ENCODE peak calls at places on chromosomes 12 and 14, in ten cellular contexts. H is activated CD4-positive, alpha-beta T cell treated with anti-CD3 and anti-CD28 coated beads, Interleukin-2, amount 50 U/mL, for 1 hour; L is astrocyte of the cerebellum; J is GM10248; G is ACHN; Z is heart left ventricle; Y is fibroblast of pulmonary artery; R is KBM-7; X is dermis blood vessel endothelial cell; K is amniotic epithelial cell. O is an unnamed sample.

GRCh38 chr12:48691826-48692473 is 9.9 kb upstream of the KANSL2 start:
- DNase-seq in H (no peak), L (no peak), J (no peak), G (no peak), Z (no peak), Y (no peak), R (no peak), X (no peak), K (no peak), O (no peak)

GRCh38 chr12:74776378-74776777 is 238.7 kb downstream of the ATXN7L3B start:
- DNase-seq in H (no peak), L (no peak), J (no peak), G (no peak), Z (no peak), Y (no peak), R (no peak), X (no peak), K (no peak), O (no peak)

GRCh38 chr14:104388631-104389325 is 190.8 kb upstream of the C14orf180 start:
- DNase-seq in H (no peak), L (no peak), J (no peak), G (no peak), Z (no peak), Y (no peak), R (no peak), X (no peak), K (no peak), O (peak; percentile 3)

GRCh38 chr14:56933446-56933845 is 123.2 kb upstream of the OTX2 start:
- DNase-seq in H (no peak), L (no peak), J (no peak), G (no peak), Z (no peak), Y (no peak), R (no peak), X (no peak), K (no peak), O (no peak)

GRCh38 chr14:67553547-67553946 is 20.5 kb downstream of the PLEKHH1 start:
- DNase-seq in H (no peak), L (no peak), J (no peak), G (no peak), Z (no peak), Y (no peak), R (no peak), X (no peak), K (no peak), O (no peak)

GRCh38 chr12:1206118-1206734 is 215.2 kb downstream of the ERC1 start:
- DNase-seq in H (no peak), L (no peak), J (no peak), G (no peak), Z (no peak), Y (no peak), R (no peak), X (no peak), K (no peak), O (no peak)

GRCh38 chr12:56916296-56916995 is 17.8 kb downstream of the SDR9C7 start:
- DNase-seq in H (no peak), L (no peak), J (no peak), G (no peak), Z (no peak), Y (no peak), R (no peak), X (no peak), K (no peak), O (no peak)

GRCh38 chr14:23067847-23068791 is 10.8 kb upstream of the CDH24 start:
- DNase-seq in H (no peak), L (no peak), J (no peak), G (no peak), Z (no peak), Y (no peak), R (no peak), X (no peak), K (no peak), O (no peak)

GRCh38 chr12:76878045-76878898 is 547 bp downstream of the CSRP2 start:
- DNase-seq in H (peak; percentile 2), L (no peak), J (peak; percentile 41), G (peak; percentile 72), Z (peak; percentile 33), Y (peak; percentile 18), R (no peak), X (peak; percentile 33), K (no peak), O (peak; percentile 20)

GRCh38 chr12:22662356-22662755 is 37.4 kb downstream of the ETNK1 start:
- DNase-seq in H (no peak), L (no peak), J (no peak), G (no peak), Z (no peak), Y (no peak), R (no peak), X (no peak), K (no peak), O (no peak)

GRCh38 chr12:53186745-53187144 is 6.0 kb upstream of the CSAD start:
- DNase-seq in H (no peak), L (no peak), J (no peak), G (no peak), Z (no peak), Y (no peak), R (no peak), X (no peak), K (no peak), O (no peak)

GRCh38 chr12:106000376-106001104 is 138.2 kb downstream of the NUAK1 start:
- DNase-seq in H (no peak), L (no peak), J (no peak), G (no peak), Z (no peak), Y (no peak), R (no peak), X (no peak), K (peak; percentile 68), O (no peak)

GRCh38 chr12:126727218-126727601 is 1539.8 kb upstream of the TMEM132C start:
- DNase-seq in H (no peak), L (no peak), J (no peak), G (no peak), Z (no peak), Y (no peak), R (no peak), X (no peak), K (no peak), O (no peak)

GRCh38 chr14:89507926-89508460 is 91.0 kb upstream of the FOXN3 start:
- DNase-seq in H (no peak), L (no peak), J (no peak), G (peak; percentile 37), Z (no peak), Y (peak; percentile 21), R (no peak), X (peak; percentile 15), K (peak; percentile 60), O (no peak)

GRCh38 chr14:61764342-61765122 is 2.3 kb downstream of the SNAPC1 start:
- DNase-seq in H (no peak), L (no peak), J (no peak), G (no peak), Z (no peak), Y (no peak), R (no peak), X (peak; percentile 22), K (no peak), O (no peak)

GRCh38 chr14:59761851-59762250 is 108.7 kb downstream of the RTN1 start:
- DNase-seq in H (no peak), L (no peak), J (no peak), G (no peak), Z (no peak), Y (no peak), R (no peak), X (no peak), K (no peak), O (no peak)

GRCh38 chr12:105888696-105889095 is 250.1 kb downstream of the NUAK1 start:
- DNase-seq in H (no peak), L (peak; percentile 11), J (no peak), G (no peak), Z (no peak), Y (peak; percentile 40), R (no peak), X (no peak), K (peak; percentile 87), O (no peak)

GRCh38 chr14:59997496-59997895 is 77.6 kb downstream of the LRRC9 start:
- DNase-seq in H (no peak), L (no peak), J (no peak), G (no peak), Z (no peak), Y (peak; percentile 8), R (no peak), X (no peak), K (peak; percentile 91), O (no peak)

GRCh38 chr12:47394070-47394469 is 311.8 kb downstream of the RPAP3 start:
- DNase-seq in H (no peak), L (no peak), J (no peak), G (no peak), Z (no peak), Y (peak; percentile 31), R (no peak), X (no peak), K (no peak), O (no peak)

GRCh38 chr14:76546426-76547221 is 170.7 kb downstream of the ESRRB start:
- DNase-seq in H (no peak), L (no peak), J (peak; percentile 52), G (peak; percentile 48), Z (no peak), Y (no peak), R (peak; percentile 34), X (peak; percentile 47), K (no peak), O (peak; percentile 19)

GRCh38 chr12:81263072-81263471 is 185.2 kb downstream of the ACSS3 start:
- DNase-seq in H (no peak), L (no peak), J (no peak), G (no peak), Z (no peak), Y (no peak), R (no peak), X (no peak), K (peak; percentile 5), O (no peak)

GRCh38 chr12:89370850-89371249 is 18.5 kb upstream of the DUSP6 start:
- DNase-seq in H (no peak), L (no peak), J (no peak), G (no peak), Z (no peak), Y (peak; percentile 93), R (peak; percentile 54), X (peak; percentile 91), K (peak; percentile 96), O (no peak)

GRCh38 chr12:56158926-56159461 is 835 bp downstream of the MYL6 start:
- DNase-seq in H (no peak), L (peak; percentile 18), J (peak; percentile 38), G (peak; percentile 78), Z (peak; percentile 93), Y (peak; percentile 87), R (peak; percentile 64), X (peak; percentile 69), K (peak; percentile 64), O (no peak)

GRCh38 chr14:23544511-23545447 is 6.8 kb downstream of the ZFHX2 start:
- DNase-seq in H (no peak), L (no peak), J (no peak), G (no peak), Z (peak; percentile 78), Y (no peak), R (no peak), X (no peak), K (no peak), O (no peak)

GRCh38 chr12:116365606-116366455 is 88.3 kb upstream of the MED13L start:
- DNase-seq in H (no peak), L (no peak), J (no peak), G (no peak), Z (no peak), Y (no peak), R (no peak), X (no peak), K (no peak), O (no peak)

GRCh38 chr12:6132496-6132895 is 8.0 kb upstream of the VWF start:
- DNase-seq in H (no peak), L (no peak), J (no peak), G (no peak), Z (peak; percentile 17), Y (no peak), R (no peak), X (no peak), K (no peak), O (no peak)

GRCh38 chr12:120115692-120116442 is 686 bp downstream of the RAB35 start:
- DNase-seq in H (no peak), L (no peak), J (no peak), G (peak; percentile 73), Z (no peak), Y (peak; percentile 47), R (no peak), X (peak; percentile 67), K (peak; percentile 32), O (no peak)

GRCh38 chr12:57893460-57894353 is 47.2 kb upstream of the CTDSP2 start:
- DNase-seq in H (no peak), L (peak; percentile 88), J (no peak), G (no peak), Z (peak; percentile 96), Y (peak; percentile 97), R (peak; percentile 75), X (peak; percentile 79), K (peak; percentile 93), O (no peak)